ENCODE peak calls at places on chromosomes 11 and 22, in four cellular contexts. M is GM23338, R is lower lobe of right lung, J is stomach. N is an unnamed sample. For H3K36me3, the result is how much of the 10 kb centered on the place peaks cover.

GRCh38 chr11:91731051-91731450 is 493.6 kb upstream of the FAT3 start:
- DNase-seq in M (no peak), R (no peak), J (no peak), N (no peak)

GRCh38 chr11:94926271-94926625 is 47.1 kb downstream of the CWC15 start:
- DNase-seq in M (no peak), R (no peak), J (no peak), N (no peak)

GRCh38 chr11:17476317-17477083 is at the start of gene ABCC8:
- DNase-seq in M (peak), R (no peak), J (peak), N (no peak)

GRCh38 chr11:8016396-8016949 is 29.3 kb downstream of the EIF3F start:
- DNase-seq in M (peak), R (no peak), J (no peak), N (no peak)

GRCh38 chr11:15692739-15693138 is 578.0 kb downstream of the INSC start:
- DNase-seq in M (no peak), R (no peak), J (no peak), N (no peak)

GRCh38 chr11:97570636-97571035 is 1180.8 kb downstream of the JRKL start:
- DNase-seq in M (no peak), R (no peak), J (no peak), N (no peak)

GRCh38 chr11:71200761-71201160 is 51.6 kb downstream of the SHANK2 start:
- DNase-seq in M (no peak), R (peak), J (no peak), N (no peak)

GRCh38 chr11:115503083-115503885 is 931 bp downstream of the CADM1 start:
- DNase-seq in M (peak), R (peak), J (peak), N (no peak)

GRCh38 chr22:22508274-22509176 is at the start of gene ZNF280B:
- DNase-seq in M (peak), R (peak), J (peak), N (peak)

GRCh38 chr22:30004101-30004500 is 76.2 kb upstream of the HORMAD2 start:
- DNase-seq in M (no peak), R (no peak), J (no peak), N (no peak)

GRCh38 chr11:38345286-38345685 is 1747.2 kb upstream of the RAG2 start:
- DNase-seq in M (no peak), R (no peak), J (no peak), N (no peak)

GRCh38 chr11:97140885-97141494 is 751.2 kb downstream of the JRKL start:
- DNase-seq in M (peak), R (no peak), J (no peak), N (no peak)

GRCh38 chr22:31753005-31753633 is 700 bp upstream of the DEPDC5 start:
- DNase-seq in M (peak), R (peak), J (peak), N (no peak)

GRCh38 chr22:23012081-23012622 is 58.2 kb upstream of the GNAZ start:
- DNase-seq in M (no peak), R (no peak), J (no peak), N (no peak)

GRCh38 chr22:50169181-50169759 is 1.3 kb upstream of the PANX2 start:
- DNase-seq in M (peak), R (no peak), J (no peak), N (no peak)

GRCh38 chr11:91761406-91762027 is 463.1 kb upstream of the FAT3 start:
- DNase-seq in M (peak), R (no peak), J (no peak), N (no peak)

GRCh38 chr11:12160680-12161079 is 50.3 kb downstream of the MICAL2 start:
- DNase-seq in M (no peak), R (peak), J (no peak), N (no peak)

GRCh38 chr22:49371325-49372110 is 456.2 kb downstream of the BRD1 start:
- DNase-seq in M (no peak), R (peak), J (peak), N (no peak)

GRCh38 chr22:37169412-37169811 is 18.6 kb downstream of the C1QTNF6 start:
- DNase-seq in M (no peak), R (peak), J (no peak), N (no peak)

GRCh38 chr22:25764270-25765015 is 22.5 kb downstream of the MYO18B start:
- DNase-seq in M (peak), R (no peak), J (no peak), N (no peak)

GRCh38 chr22:48940988-48941902 is 886.4 kb downstream of the BRD1 start:
- DNase-seq in M (no peak), R (no peak), J (peak), N (no peak)

GRCh38 chr11:70324354-70325115 is 54.0 kb downstream of the PPFIA1 start:
- DNase-seq in M (no peak), R (no peak), J (no peak), N (no peak)

GRCh38 chr11:9001736-9002135 is 2.1 kb downstream of the NRIP3 start:
- DNase-seq in M (no peak), R (no peak), J (no peak), N (peak)

GRCh38 chr22:23289851-23290724 is 109.8 kb downstream of the BCR start:
- DNase-seq in M (peak), R (peak), J (peak), N (no peak)

GRCh38 chr11:11787305-11788066 is 54.3 kb upstream of the USP47 start:
- DNase-seq in M (peak), R (peak), J (peak), N (no peak)

GRCh38 chr11:44017443-44018126 is 30.2 kb upstream of the ACCSL start:
- DNase-seq in M (no peak), R (no peak), J (peak), N (no peak)

GRCh38 chr11:18706330-18707243 is 8.0 kb downstream of the TMEM86A start:
- DNase-seq in M (peak), R (peak), J (peak), N (no peak)

GRCh38 chr22:23220485-23221350 is 40.4 kb downstream of the BCR start:
- DNase-seq in M (no peak), R (peak), J (no peak), N (no peak)

GRCh38 chr22:20076627-20077172 is 3.3 kb upstream of the DGCR8 start:
- DNase-seq in M (peak), R (peak), J (no peak), N (no peak)

GRCh38 chr11:33128739-33129138 is 32.5 kb downstream of the CSTF3 start:
- DNase-seq in M (no peak), R (no peak), J (no peak), N (no peak)

GRCh38 chr11:43504316-43504950 is 145.7 kb downstream of the TTC17 start:
- DNase-seq in M (peak), R (no peak), J (no peak), N (no peak)

GRCh38 chr11:17418437-17418836 is 30.0 kb upstream of the KCNJ11 start:
- DNase-seq in M (no peak), R (no peak), J (no peak), N (no peak)

GRCh38 chr22:37842015-37842793 is 1.9 kb downstream of the ANKRD54 start:
- DNase-seq in M (no peak), R (no peak), J (no peak), N (no peak)

GRCh38 chr11:36051235-36052072 is 107.6 kb downstream of the LDLRAD3 start:
- DNase-seq in M (peak), R (no peak), J (no peak), N (no peak)

GRCh38 chr11:79617561-79617960 is 176.7 kb upstream of the TENM4 start:
- DNase-seq in M (no peak), R (no peak), J (no peak), N (peak)

GRCh38 chr11:12075822-12076821 is 34.3 kb upstream of the MICAL2 start:
- DNase-seq in M (no peak), R (no peak), J (no peak), N (peak)

GRCh38 chr11:44992181-44992582 is 41.5 kb upstream of the TP53I11 start:
- DNase-seq in M (no peak), R (no peak), J (peak), N (no peak)

GRCh38 chr11:43589601-43590250 is 90.8 kb upstream of the HSD17B12 start:
- DNase-seq in M (no peak), R (no peak), J (no peak), N (no peak)

GRCh38 chr11:37264060-37264459 is 666.0 kb upstream of the RAG2 start:
- DNase-seq in M (no peak), R (no peak), J (no peak), N (no peak)

DNA sequence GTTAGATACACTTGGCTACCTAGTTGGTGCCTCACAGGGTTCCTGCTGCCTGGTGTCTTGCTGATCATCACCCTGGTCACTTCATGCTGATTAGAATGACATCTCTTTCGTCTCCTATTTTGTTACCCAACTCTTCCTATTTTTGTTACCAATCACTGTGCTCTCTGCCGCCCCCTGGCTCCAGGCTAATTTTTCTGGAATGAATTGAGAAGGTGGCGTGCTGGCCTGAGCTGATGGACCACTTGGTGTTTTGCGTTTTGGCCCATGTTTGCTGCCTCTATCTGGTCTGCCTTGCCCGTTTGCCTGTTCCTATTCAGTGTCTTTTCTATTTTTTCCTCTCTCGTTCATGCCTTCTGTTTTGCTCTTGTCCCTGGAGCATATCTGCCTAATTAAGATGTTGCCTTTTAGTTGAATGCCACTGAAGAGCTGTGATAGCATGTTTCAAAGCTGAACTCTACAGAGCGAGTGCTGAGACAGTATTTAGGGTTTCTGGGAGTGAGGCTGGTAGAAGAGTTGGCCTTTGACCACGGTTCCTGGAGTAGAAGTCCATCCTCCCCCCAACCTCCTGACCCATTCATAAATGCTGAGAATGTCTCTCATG is 5.9 kb upstream of the ATF4 start:
- DNase-seq in M (peak), R (peak), J (peak), N (no peak)
- H3K36me3 ChIP-seq in M (half or more), R (half or more), J (half or more), N (under half)

GRCh38 chr22:41542224-41542623 is 2.0 kb downstream of the POLR3H start:
- DNase-seq in M (no peak), R (no peak), J (no peak), N (no peak)
- H3K4me3 ChIP-seq in M (no peak), R (no peak), J (peak), N (no peak)

GRCh38 chr11:121891134-121891533 is 224.9 kb downstream of the BLID start:
- DNase-seq in M (no peak), R (no peak), J (no peak), N (no peak)

GRCh38 chr11:121892863-121893262 is 223.2 kb downstream of the BLID start:
- DNase-seq in M (no peak), R (no peak), J (no peak), N (no peak)

GRCh38 chr11:121889931-121890330 is 226.1 kb downstream of the BLID start:
- DNase-seq in M (no peak), R (no peak), J (no peak), N (no peak)

GRCh38 chr11:121890377-121890776 is 225.6 kb downstream of the BLID start:
- DNase-seq in M (no peak), R (no peak), J (peak), N (no peak)

DNA sequence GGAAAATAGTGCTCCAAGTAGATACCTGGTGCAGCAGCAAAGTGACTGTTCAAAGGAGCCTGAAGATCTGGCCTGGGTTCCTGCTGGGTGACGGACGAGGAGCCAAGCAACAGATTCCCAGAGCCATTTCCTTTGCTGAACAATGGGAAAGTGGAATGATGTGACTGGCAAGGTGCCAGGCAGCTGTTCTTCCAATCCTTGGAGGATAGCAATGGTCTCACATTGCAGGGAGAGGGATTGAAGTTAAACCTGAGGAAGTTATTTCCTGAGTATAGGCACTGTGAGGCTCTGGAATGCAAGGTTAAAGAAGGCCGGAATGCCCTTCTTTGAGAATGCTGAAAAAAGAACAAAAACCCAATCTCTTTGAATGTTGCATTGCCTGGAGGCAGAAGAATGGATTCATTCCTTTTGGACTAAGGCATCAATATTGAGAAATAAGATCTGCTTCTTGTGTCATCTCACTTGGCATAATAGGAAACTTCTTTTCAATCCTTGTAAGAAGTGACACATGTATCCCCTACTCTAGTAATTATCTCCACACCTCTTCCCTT is 223.8 kb downstream of the BLID start:
- DNase-seq in M (peak), R (no peak), J (no peak), N (no peak)
- TF ChIP-seq CTCF in M (no peak), R (no peak), J (no peak), N (no peak)

DNA sequence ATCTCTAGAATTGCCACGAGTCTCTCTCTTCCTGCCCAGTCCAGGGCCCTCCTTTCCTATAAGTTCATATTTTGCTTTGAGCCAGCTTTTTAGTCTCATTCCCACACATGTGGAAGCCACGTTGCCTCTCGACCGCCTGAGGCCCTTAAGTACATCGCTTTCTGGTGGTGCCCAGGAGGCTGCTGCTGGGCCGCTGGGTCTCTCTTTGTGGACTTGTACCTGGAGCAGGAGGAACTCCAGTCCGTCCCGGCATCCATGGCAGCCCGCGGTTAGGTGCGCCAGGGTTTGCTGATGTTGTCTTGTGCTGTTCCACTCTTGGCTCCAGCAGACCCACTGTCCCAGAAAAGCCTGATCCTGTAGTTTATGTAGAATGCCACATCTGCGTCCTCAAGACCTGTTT is 41.0 kb downstream of the NAT10 start:
- DNase-seq in M (no peak), R (peak), J (no peak), N (no peak)
- H3K36me3 ChIP-seq in M (under half), R (half or more), J (half or more), N (under half)

DNA sequence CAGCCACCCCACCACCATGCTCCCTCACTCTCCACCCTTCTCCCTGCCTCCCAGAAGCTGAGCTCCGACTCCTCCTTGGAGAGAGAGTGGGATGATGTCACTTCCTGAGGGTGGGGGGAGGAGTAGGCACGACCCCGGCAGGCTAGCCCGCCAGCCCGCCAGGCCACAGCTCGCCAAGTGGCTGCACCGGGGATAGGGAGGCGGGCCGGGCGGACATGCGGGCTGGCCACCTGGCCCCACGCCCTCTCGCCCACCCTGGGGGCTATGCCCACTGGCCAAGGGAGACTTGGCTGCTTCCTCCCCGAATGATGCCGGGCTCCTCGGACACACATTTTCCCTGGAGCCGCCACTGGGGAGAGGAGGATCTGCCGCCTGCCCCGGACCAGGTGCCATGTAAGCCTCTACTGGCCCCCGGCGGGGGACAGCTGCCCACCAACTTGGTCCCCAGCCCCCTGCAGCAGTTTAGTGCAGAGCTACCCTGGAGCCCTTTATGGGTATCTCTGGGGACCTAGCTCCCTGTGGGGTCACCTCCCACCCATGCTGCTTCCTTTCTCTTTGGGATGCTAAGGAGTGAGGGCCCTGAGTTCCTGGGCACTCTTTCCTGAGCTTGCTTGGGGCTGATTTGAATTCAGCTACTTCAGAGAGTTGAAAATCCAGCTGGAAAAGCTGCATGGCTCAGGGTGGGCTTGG is 33.7 kb upstream of the MYRF start:
- DNase-seq in M (peak), R (no peak), J (no peak), N (no peak)
- H3K4me3 ChIP-seq in M (peak), R (peak), J (peak), N (peak)

GRCh38 chr11:1503708-1504104 is 17.1 kb upstream of the MOB2 start:
- DNase-seq in M (no peak), R (peak), J (peak), N (no peak)

GRCh38 chr11:1504164-1504563 is 17.6 kb upstream of the MOB2 start:
- DNase-seq in M (no peak), R (peak), J (no peak), N (no peak)

GRCh38 chr11:1506981-1507380 is 20.4 kb upstream of the MOB2 start:
- DNase-seq in M (no peak), R (peak), J (no peak), N (no peak)

GRCh38 chr11:1504581-1505290 is 18.2 kb upstream of the MOB2 start:
- DNase-seq in M (no peak), R (peak), J (no peak), N (no peak)

DNA sequence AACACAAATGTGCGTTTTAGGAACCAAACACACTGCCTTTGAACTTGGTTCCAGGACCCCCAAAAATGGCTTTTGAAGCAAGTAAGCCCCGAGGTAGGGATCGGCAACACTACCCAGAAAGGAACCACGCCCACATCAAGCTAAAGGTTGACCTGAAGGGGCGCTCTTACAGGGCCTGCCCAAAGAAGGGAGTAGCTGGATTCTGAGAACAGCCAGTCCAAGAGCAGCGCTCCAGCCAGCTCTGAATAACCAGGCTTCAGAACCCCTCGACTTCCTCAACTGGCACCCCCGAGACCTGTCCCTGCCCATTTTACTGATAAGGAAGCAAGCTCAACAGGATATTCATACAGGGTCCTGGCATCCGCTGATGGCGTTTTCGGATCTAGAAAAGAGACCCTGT is 18.9 kb upstream of the MOB2 start:
- DNase-seq in M (peak), R (peak), J (no peak), N (no peak)
- TF ChIP-seq CTCF in M (peak), R (no peak), J (no peak), N (no peak)

GRCh38 chr11:126193038-126193478 is 18.4 kb downstream of the RPUSD4 start:
- DNase-seq in M (no peak), R (no peak), J (no peak), N (no peak)

GRCh38 chr11:126197277-126197939 is 14.0 kb downstream of the RPUSD4 start:
- DNase-seq in M (no peak), R (no peak), J (peak), N (peak)

GRCh38 chr11:126194121-126194543 is 17.3 kb downstream of the RPUSD4 start:
- DNase-seq in M (peak), R (no peak), J (peak), N (no peak)

GRCh38 chr11:126192386-126192785 is 19.1 kb downstream of the RPUSD4 start:
- DNase-seq in M (no peak), R (no peak), J (no peak), N (no peak)

GRCh38 chr11:126195119-126195518 is 16.3 kb downstream of the RPUSD4 start:
- DNase-seq in M (no peak), R (no peak), J (no peak), N (no peak)
- H3K36me3 ChIP-seq in M (under half), R (half or more), J (half or more), N (under half)